ENCODE peak calls at places on chromosome 22, in ten cellular contexts. B is uterus; E is right atrium auricular region; K is endodermal cell; S is A549; Q is heart left ventricle; F is OCI-LY7; W is GM23248; A is heart right ventricle; D is CD8-positive, alpha-beta memory T cell. C is an unnamed sample. For H3K4me1, the result is how much of the 10 kb centered on the place peaks cover.

GRCh38 chr22:38987171-38987895 is 5.2 kb downstream of the APOBEC3B start:
- DNase-seq in B (no peak), E (no peak), K (no peak), S (no peak), Q (no peak), F (no peak), W (no peak), A (no peak), D (no peak), C (no peak)

GRCh38 chr22:34308101-34308500 is 387.8 kb upstream of the LARGE1 start:
- DNase-seq in B (no peak), E (no peak), K (no peak), S (no peak), Q (peak), F (no peak), W (no peak), A (peak), D (no peak), C (no peak)

GRCh38 chr22:45977003-45977395 is at the start of gene WNT7B:
- DNase-seq in B (no peak), E (no peak), K (peak), S (peak), Q (no peak), F (no peak), W (no peak), A (no peak), D (no peak), C (no peak)

GRCh38 chr22:38860291-38861169 is 11.5 kb downstream of the CBX6 start:
- DNase-seq in B (no peak), E (no peak), K (peak), S (no peak), Q (no peak), F (no peak), W (no peak), A (no peak), D (no peak), C (no peak)

GRCh38 chr22:32850591-32851517 is 49.3 kb downstream of the TIMP3 start:
- DNase-seq in B (peak), E (peak), K (no peak), S (no peak), Q (peak), F (no peak), W (peak), A (peak), D (no peak), C (peak)

GRCh38 chr22:17083255-17083654 is 1.5 kb upstream of the IL17RA start:
- DNase-seq in B (no peak), E (no peak), K (no peak), S (no peak), Q (no peak), F (no peak), W (no peak), A (no peak), D (no peak), C (no peak)

GRCh38 chr22:25702571-25703167 is 39.3 kb upstream of the MYO18B start:
- DNase-seq in B (no peak), E (no peak), K (no peak), S (no peak), Q (no peak), F (no peak), W (no peak), A (no peak), D (no peak), C (no peak)

GRCh38 chr22:45541580-45541979 is 38.9 kb downstream of the FBLN1 start:
- DNase-seq in B (no peak), E (no peak), K (no peak), S (no peak), Q (no peak), F (no peak), W (no peak), A (no peak), D (no peak), C (no peak)

GRCh38 chr22:44567846-44568493 is 69.9 kb upstream of the RTL6 start:
- DNase-seq in B (no peak), E (no peak), K (peak), S (peak), Q (peak), F (peak), W (peak), A (peak), D (peak), C (peak)

GRCh38 chr22:29284196-29284595 is 16.1 kb downstream of the EWSR1 start:
- DNase-seq in B (no peak), E (no peak), K (no peak), S (no peak), Q (no peak), F (no peak), W (no peak), A (no peak), D (no peak), C (no peak)

GRCh38 chr22:37330200-37331033 is 48.1 kb downstream of the CYTH4 start:
- DNase-seq in B (no peak), E (no peak), K (peak), S (peak), Q (no peak), F (peak), W (peak), A (no peak), D (no peak), C (no peak)

GRCh38 chr22:48105254-48105653 is 1342.8 kb downstream of the TBC1D22A start:
- DNase-seq in B (no peak), E (peak), K (no peak), S (no peak), Q (no peak), F (no peak), W (no peak), A (no peak), D (no peak), C (no peak)

GRCh38 chr22:29871684-29872083 is 11.3 kb upstream of the MTMR3 start:
- DNase-seq in B (peak), E (no peak), K (peak), S (no peak), Q (no peak), F (no peak), W (no peak), A (no peak), D (no peak), C (no peak)

GRCh38 chr22:37290737-37291136 is 8.4 kb downstream of the CYTH4 start:
- DNase-seq in B (no peak), E (no peak), K (no peak), S (no peak), Q (no peak), F (no peak), W (peak), A (no peak), D (no peak), C (no peak)

GRCh38 chr22:25125693-25126357 is 73.8 kb upstream of the CRYBB3 start:
- DNase-seq in B (no peak), E (no peak), K (no peak), S (no peak), Q (no peak), F (no peak), W (no peak), A (no peak), D (no peak), C (no peak)

GRCh38 chr22:37906364-37907008 is 389 bp downstream of the MICALL1 start:
- DNase-seq in B (peak), E (no peak), K (no peak), S (no peak), Q (no peak), F (peak), W (peak), A (peak), D (peak), C (no peak)

DNA sequence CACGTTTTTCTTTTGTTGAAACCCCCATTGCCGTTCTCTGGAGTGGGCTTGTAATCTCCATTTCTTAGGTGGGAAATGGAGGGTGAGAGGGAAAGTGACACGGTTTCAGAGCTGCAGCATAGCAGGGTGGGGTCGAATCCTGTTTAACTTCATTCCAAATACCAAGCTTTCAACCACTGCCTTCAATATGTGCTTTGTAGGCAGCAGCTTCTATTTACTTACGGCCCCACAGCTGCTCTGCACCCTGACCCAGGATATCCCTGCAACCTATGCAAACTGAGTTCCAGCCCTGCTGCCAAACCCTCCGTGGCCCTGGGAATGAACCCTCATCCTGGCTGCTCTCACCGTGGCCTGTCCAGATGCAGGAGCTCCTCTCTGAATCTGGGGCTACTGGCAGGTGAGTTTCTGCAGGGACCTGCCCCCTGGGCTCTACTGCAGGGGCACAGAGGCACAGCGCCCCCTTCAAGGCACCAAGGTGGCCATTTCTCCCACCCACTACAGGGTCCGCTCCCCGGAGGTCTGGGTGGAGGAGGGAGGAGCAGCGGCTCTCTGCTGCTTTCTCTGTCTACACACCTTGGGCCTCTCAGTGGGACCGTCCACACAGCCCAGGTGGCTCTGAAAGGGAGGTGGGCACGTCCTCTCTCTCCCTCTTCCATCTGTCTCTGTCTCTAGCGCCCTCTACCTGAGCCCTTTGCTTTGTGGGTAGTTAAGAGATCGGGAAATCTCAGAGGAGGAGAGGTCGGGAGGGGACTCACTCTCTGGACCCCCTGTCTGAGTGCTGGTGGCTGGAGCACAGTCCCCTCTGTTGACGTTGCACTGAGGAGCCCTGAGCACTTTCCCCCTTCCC is 279.1 kb downstream of the BRD1 start:
- DNase-seq in B (no peak), E (no peak), K (peak), S (no peak), Q (no peak), F (no peak), W (no peak), A (no peak), D (no peak), C (no peak)
- H3K27ac ChIP-seq in B (no peak), E (no peak), K (no peak), S (no peak), Q (no peak), F (no peak), W (no peak), A (no peak), D (no peak), C (no peak)

GRCh38 chr22:40480996-40481395 is 110.6 kb downstream of the SGSM3 start:
- DNase-seq in B (no peak), E (no peak), K (no peak), S (no peak), Q (no peak), F (no peak), W (no peak), A (no peak), D (no peak), C (no peak)
- H3K4me1 ChIP-seq in B (under half), E (under half), K (under half), S (half or more), Q (under half), F (under half), W (half or more), A (under half), D (under half), C (under half)

DNA sequence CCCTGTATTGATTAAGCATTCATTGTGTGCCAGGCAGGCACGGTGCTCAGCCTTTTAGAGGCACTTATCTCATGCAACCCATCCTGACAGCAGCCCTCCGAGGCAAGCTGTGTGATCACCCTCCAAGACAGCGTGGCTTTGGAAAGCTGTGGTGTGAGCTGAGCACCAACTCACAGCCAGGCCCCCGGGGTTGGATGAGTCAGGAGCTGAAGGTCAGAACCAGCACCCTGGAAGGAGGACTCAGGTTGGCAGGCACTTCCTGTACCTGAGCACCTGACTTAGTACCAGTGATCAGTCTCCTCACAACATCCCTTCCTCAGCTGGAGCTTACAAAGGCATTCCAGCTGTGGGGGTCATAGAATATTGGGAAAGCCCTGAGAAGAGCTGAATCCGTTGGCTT is 9.0 kb downstream of the PATZ1 start:
- DNase-seq in B (no peak), E (no peak), K (no peak), S (no peak), Q (no peak), F (no peak), W (peak), A (no peak), D (no peak), C (no peak)
- H3K27ac ChIP-seq in B (no peak), E (no peak), K (no peak), S (no peak), Q (no peak), F (no peak), W (no peak), A (no peak), D (no peak), C (no peak)

GRCh38 chr22:22716136-22716535 is 71.7 kb downstream of the GGTLC2 start:
- DNase-seq in B (no peak), E (no peak), K (no peak), S (no peak), Q (no peak), F (no peak), W (no peak), A (no peak), D (no peak), C (no peak)
- H3K4me1 ChIP-seq in B (under half), E (under half), K (under half), S (under half), Q (under half), F (half or more), W (under half), A (under half), D (under half), C (under half)

GRCh38 chr22:19351604-19352003 is 60.1 kb upstream of the CLTCL1 start:
- DNase-seq in B (no peak), E (no peak), K (no peak), S (no peak), Q (no peak), F (no peak), W (no peak), A (no peak), D (no peak), C (no peak)
- H3K27ac ChIP-seq in B (no peak), E (no peak), K (no peak), S (no peak), Q (no peak), F (no peak), W (no peak), A (no peak), D (no peak), C (no peak)

GRCh38 chr22:23270798-23271596 is 90.7 kb downstream of the BCR start:
- DNase-seq in B (no peak), E (no peak), K (no peak), S (no peak), Q (no peak), F (peak), W (no peak), A (no peak), D (no peak), C (no peak)

GRCh38 chr22:23273445-23274145 is 93.3 kb downstream of the BCR start:
- DNase-seq in B (no peak), E (no peak), K (no peak), S (no peak), Q (no peak), F (no peak), W (no peak), A (no peak), D (no peak), C (no peak)

GRCh38 chr22:23272834-23273233 is 92.5 kb downstream of the BCR start:
- DNase-seq in B (no peak), E (no peak), K (no peak), S (no peak), Q (no peak), F (no peak), W (no peak), A (no peak), D (no peak), C (no peak)

GRCh38 chr22:23271597-23271908 is 91.2 kb downstream of the BCR start:
- DNase-seq in B (no peak), E (no peak), K (no peak), S (no peak), Q (no peak), F (no peak), W (no peak), A (no peak), D (no peak), C (no peak)

DNA sequence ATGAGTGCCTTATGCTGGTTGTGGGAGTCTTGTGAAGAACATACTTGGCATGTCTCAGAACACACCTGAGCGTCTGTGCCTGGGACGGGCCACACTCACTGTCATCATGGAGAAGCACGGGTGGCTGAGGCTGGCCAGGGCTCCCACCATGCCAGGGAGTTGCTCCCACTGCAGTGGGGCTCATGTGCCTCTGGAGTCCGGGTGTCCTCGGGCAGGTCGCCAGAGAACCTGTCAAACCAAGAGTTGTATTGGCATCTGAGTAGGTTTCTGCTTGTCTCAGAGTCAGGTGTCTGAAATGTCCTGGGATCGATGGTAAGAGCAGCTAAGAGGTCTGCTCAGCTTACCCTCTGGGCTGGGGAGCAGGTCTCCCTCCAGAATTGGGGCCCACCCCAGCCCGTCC is 92.1 kb downstream of the BCR start:
- DNase-seq in B (no peak), E (no peak), K (no peak), S (no peak), Q (no peak), F (no peak), W (no peak), A (no peak), D (no peak), C (no peak)
- H3K4me1 ChIP-seq in B (under half), E (under half), K (under half), S (under half), Q (under half), F (half or more), W (under half), A (under half), D (under half), C (under half)

GRCh38 chr22:20245577-20246367 is 22.3 kb downstream of the RTN4R start:
- DNase-seq in B (no peak), E (no peak), K (peak), S (no peak), Q (no peak), F (no peak), W (no peak), A (no peak), D (no peak), C (no peak)
- H3K27ac ChIP-seq in B (no peak), E (no peak), K (peak), S (no peak), Q (no peak), F (no peak), W (no peak), A (no peak), D (peak), C (no peak)

GRCh38 chr22:43014876-43015676 is at the start of gene PACSIN2:
- DNase-seq in B (peak), E (peak), K (peak), S (peak), Q (peak), F (peak), W (peak), A (peak), D (peak), C (peak)

GRCh38 chr22:43014062-43014875 is 680 bp downstream of the PACSIN2 start:
- DNase-seq in B (peak), E (no peak), K (peak), S (no peak), Q (peak), F (peak), W (peak), A (peak), D (peak), C (no peak)

GRCh38 chr22:43013355-43014061 is 1.4 kb downstream of the PACSIN2 start:
- DNase-seq in B (no peak), E (no peak), K (no peak), S (no peak), Q (no peak), F (peak), W (peak), A (no peak), D (no peak), C (no peak)

GRCh38 chr22:43017525-43018290 is 2.8 kb upstream of the PACSIN2 start:
- DNase-seq in B (no peak), E (no peak), K (no peak), S (no peak), Q (no peak), F (no peak), W (no peak), A (no peak), D (no peak), C (no peak)

GRCh38 chr22:43015677-43016042 is 711 bp upstream of the PACSIN2 start:
- DNase-seq in B (no peak), E (no peak), K (no peak), S (no peak), Q (no peak), F (no peak), W (no peak), A (no peak), D (no peak), C (no peak)
- H3K4me1 ChIP-seq in B (under half), E (under half), K (under half), S (under half), Q (under half), F (under half), W (under half), A (under half), D (under half), C (under half)

GRCh38 chr22:41478891-41479521 is 10.1 kb downstream of the ACO2 start:
- DNase-seq in B (no peak), E (no peak), K (no peak), S (no peak), Q (no peak), F (no peak), W (peak), A (no peak), D (no peak), C (no peak)
- H3K27ac ChIP-seq in B (peak), E (peak), K (peak), S (no peak), Q (peak), F (peak), W (peak), A (peak), D (no peak), C (peak)